ENCODE peak calls at places on chromosomes 6 and 20, in eight cellular contexts. One of them, this sample, is unnamed. For H3K4me1, the result is how much of the 10 kb centered on the place peaks cover.

GRCh38 chr20:25315418-25316210 is 67.7 kb downstream of the PYGB start:
- ATAC-seq in GM23338: no peak
- ATAC-seq in upper lobe of left lung: no peak
- ATAC-seq in HCT116: no peak
- ATAC-seq in Panc1: peak
- ATAC-seq in K562: no peak
- ATAC-seq in GM12878: no peak
- ATAC-seq in HepG2: no peak
- ATAC-seq in this sample: no peak

GRCh38 chr6:142784344-142784743 is 160.6 kb downstream of the HIVEP2 start:
- ATAC-seq in GM23338: no peak
- ATAC-seq in upper lobe of left lung: peak
- ATAC-seq in HCT116: no peak
- ATAC-seq in Panc1: no peak
- ATAC-seq in K562: no peak
- ATAC-seq in GM12878: peak
- ATAC-seq in HepG2: no peak
- ATAC-seq in this sample: peak

GRCh38 chr6:7727951-7728854 is 2.3 kb downstream of the BMP6 start:
- ATAC-seq in GM23338: peak
- ATAC-seq in upper lobe of left lung: peak
- ATAC-seq in HCT116: no peak
- ATAC-seq in Panc1: peak
- ATAC-seq in K562: no peak
- ATAC-seq in GM12878: no peak
- ATAC-seq in HepG2: peak
- ATAC-seq in this sample: no peak

GRCh38 chr20:31988430-31989015 is 20.6 kb downstream of the XKR7 start:
- ATAC-seq in GM23338: no peak
- ATAC-seq in upper lobe of left lung: no peak
- ATAC-seq in HCT116: no peak
- ATAC-seq in Panc1: peak
- ATAC-seq in K562: no peak
- ATAC-seq in GM12878: no peak
- ATAC-seq in HepG2: no peak
- ATAC-seq in this sample: no peak

GRCh38 chr20:62725596-62726268 is 17.1 kb downstream of the NTSR1 start:
- ATAC-seq in GM23338: no peak
- ATAC-seq in upper lobe of left lung: no peak
- ATAC-seq in HCT116: no peak
- ATAC-seq in Panc1: no peak
- ATAC-seq in K562: no peak
- ATAC-seq in GM12878: no peak
- ATAC-seq in HepG2: no peak
- ATAC-seq in this sample: no peak

GRCh38 chr6:99548706-99549105 is 19.8 kb downstream of the CCNC start:
- ATAC-seq in GM23338: no peak
- ATAC-seq in upper lobe of left lung: no peak
- ATAC-seq in HCT116: no peak
- ATAC-seq in Panc1: no peak
- ATAC-seq in K562: no peak
- ATAC-seq in GM12878: no peak
- ATAC-seq in HepG2: no peak
- ATAC-seq in this sample: no peak

GRCh38 chr6:37096025-37096424 is 73.9 kb upstream of the PIM1 start:
- ATAC-seq in GM23338: no peak
- ATAC-seq in upper lobe of left lung: peak
- ATAC-seq in HCT116: no peak
- ATAC-seq in Panc1: no peak
- ATAC-seq in K562: no peak
- ATAC-seq in GM12878: no peak
- ATAC-seq in HepG2: no peak
- ATAC-seq in this sample: no peak

GRCh38 chr6:89637960-89638319 is 607 bp downstream of the LYRM2 start:
- ATAC-seq in GM23338: no peak
- ATAC-seq in upper lobe of left lung: peak
- ATAC-seq in HCT116: peak
- ATAC-seq in Panc1: no peak
- ATAC-seq in K562: peak
- ATAC-seq in GM12878: peak
- ATAC-seq in HepG2: peak
- ATAC-seq in this sample: no peak

GRCh38 chr6:5090603-5091002 is 5.5 kb downstream of the PPP1R3G start:
- ATAC-seq in GM23338: no peak
- ATAC-seq in upper lobe of left lung: no peak
- ATAC-seq in HCT116: no peak
- ATAC-seq in Panc1: no peak
- ATAC-seq in K562: no peak
- ATAC-seq in GM12878: peak
- ATAC-seq in HepG2: peak
- ATAC-seq in this sample: no peak

GRCh38 chr6:149332602-149333311 is 15.2 kb downstream of the TAB2 start:
- ATAC-seq in GM23338: no peak
- ATAC-seq in upper lobe of left lung: no peak
- ATAC-seq in HCT116: no peak
- ATAC-seq in Panc1: peak
- ATAC-seq in K562: no peak
- ATAC-seq in GM12878: no peak
- ATAC-seq in HepG2: no peak
- ATAC-seq in this sample: no peak

GRCh38 chr6:72363844-72364740 is 257.8 kb upstream of the KCNQ5 start:
- ATAC-seq in GM23338: no peak
- ATAC-seq in upper lobe of left lung: peak
- ATAC-seq in HCT116: no peak
- ATAC-seq in Panc1: peak
- ATAC-seq in K562: no peak
- ATAC-seq in GM12878: no peak
- ATAC-seq in HepG2: no peak
- ATAC-seq in this sample: no peak

GRCh38 chr20:62825994-62826645 is 9.3 kb downstream of the COL9A3 start:
- ATAC-seq in GM23338: no peak
- ATAC-seq in upper lobe of left lung: no peak
- ATAC-seq in HCT116: no peak
- ATAC-seq in Panc1: no peak
- ATAC-seq in K562: no peak
- ATAC-seq in GM12878: peak
- ATAC-seq in HepG2: no peak
- ATAC-seq in this sample: no peak

GRCh38 chr6:140436023-140436811 is 1061.8 kb upstream of the CITED2 start:
- ATAC-seq in GM23338: peak
- ATAC-seq in upper lobe of left lung: no peak
- ATAC-seq in HCT116: no peak
- ATAC-seq in Panc1: no peak
- ATAC-seq in K562: no peak
- ATAC-seq in GM12878: no peak
- ATAC-seq in HepG2: no peak
- ATAC-seq in this sample: no peak

GRCh38 chr20:50915424-50915823 is 15.8 kb downstream of the ADNP start:
- ATAC-seq in GM23338: no peak
- ATAC-seq in upper lobe of left lung: no peak
- ATAC-seq in HCT116: no peak
- ATAC-seq in Panc1: no peak
- ATAC-seq in K562: no peak
- ATAC-seq in GM12878: no peak
- ATAC-seq in HepG2: no peak
- ATAC-seq in this sample: no peak

GRCh38 chr20:6994452-6994851 is 227.0 kb downstream of the BMP2 start:
- ATAC-seq in GM23338: no peak
- ATAC-seq in upper lobe of left lung: no peak
- ATAC-seq in HCT116: no peak
- ATAC-seq in Panc1: no peak
- ATAC-seq in K562: no peak
- ATAC-seq in GM12878: no peak
- ATAC-seq in HepG2: no peak
- ATAC-seq in this sample: peak

GRCh38 chr6:83708970-83709747 is at the start of gene SNAP91:
- ATAC-seq in GM23338: peak
- ATAC-seq in upper lobe of left lung: peak
- ATAC-seq in HCT116: no peak
- ATAC-seq in Panc1: peak
- ATAC-seq in K562: no peak
- ATAC-seq in GM12878: peak
- ATAC-seq in HepG2: peak
- ATAC-seq in this sample: peak

GRCh38 chr20:10511166-10511506 is 76.0 kb downstream of the SLX4IP start:
- ATAC-seq in GM23338: peak
- ATAC-seq in upper lobe of left lung: peak
- ATAC-seq in HCT116: peak
- ATAC-seq in Panc1: peak
- ATAC-seq in K562: peak
- ATAC-seq in GM12878: peak
- ATAC-seq in HepG2: peak
- ATAC-seq in this sample: peak

GRCh38 chr6:117534974-117535373 is 52.5 kb downstream of the DCBLD1 start:
- ATAC-seq in GM23338: no peak
- ATAC-seq in upper lobe of left lung: no peak
- ATAC-seq in HCT116: no peak
- ATAC-seq in Panc1: no peak
- ATAC-seq in K562: no peak
- ATAC-seq in GM12878: no peak
- ATAC-seq in HepG2: no peak
- ATAC-seq in this sample: no peak

GRCh38 chr6:117548797-117549301 is 53.5 kb downstream of the GOPC start:
- ATAC-seq in GM23338: no peak
- ATAC-seq in upper lobe of left lung: no peak
- ATAC-seq in HCT116: peak
- ATAC-seq in Panc1: peak
- ATAC-seq in K562: no peak
- ATAC-seq in GM12878: peak
- ATAC-seq in HepG2: no peak
- ATAC-seq in this sample: no peak

GRCh38 chr6:118679293-118679692 is 27.9 kb upstream of the CEP85L start:
- ATAC-seq in GM23338: no peak
- ATAC-seq in upper lobe of left lung: no peak
- ATAC-seq in HCT116: no peak
- ATAC-seq in Panc1: no peak
- ATAC-seq in K562: no peak
- ATAC-seq in GM12878: no peak
- ATAC-seq in HepG2: no peak
- ATAC-seq in this sample: no peak

GRCh38 chr6:134632034-134632433 is 314.1 kb upstream of the SGK1 start:
- ATAC-seq in GM23338: no peak
- ATAC-seq in upper lobe of left lung: peak
- ATAC-seq in HCT116: no peak
- ATAC-seq in Panc1: no peak
- ATAC-seq in K562: no peak
- ATAC-seq in GM12878: no peak
- ATAC-seq in HepG2: no peak
- ATAC-seq in this sample: no peak

GRCh38 chr6:13711726-13712484 is at the start of gene RANBP9:
- ATAC-seq in GM23338: peak
- ATAC-seq in upper lobe of left lung: peak
- ATAC-seq in HCT116: peak
- ATAC-seq in Panc1: peak
- ATAC-seq in K562: peak
- ATAC-seq in GM12878: peak
- ATAC-seq in HepG2: peak
- ATAC-seq in this sample: peak

GRCh38 chr6:13710552-13711383 is 867 bp downstream of the RANBP9 start:
- ATAC-seq in GM23338: peak
- ATAC-seq in upper lobe of left lung: no peak
- ATAC-seq in HCT116: peak
- ATAC-seq in Panc1: peak
- ATAC-seq in K562: peak
- ATAC-seq in GM12878: peak
- ATAC-seq in HepG2: peak
- ATAC-seq in this sample: no peak

GRCh38 chr6:13709698-13710551 is 1.7 kb downstream of the RANBP9 start:
- ATAC-seq in GM23338: no peak
- ATAC-seq in upper lobe of left lung: no peak
- ATAC-seq in HCT116: no peak
- ATAC-seq in Panc1: no peak
- ATAC-seq in K562: peak
- ATAC-seq in GM12878: peak
- ATAC-seq in HepG2: peak
- ATAC-seq in this sample: no peak

GRCh38 chr6:13711384-13711725 is 280 bp downstream of the RANBP9 start:
- ATAC-seq in GM23338: peak
- ATAC-seq in upper lobe of left lung: peak
- ATAC-seq in HCT116: peak
- ATAC-seq in Panc1: peak
- ATAC-seq in K562: peak
- ATAC-seq in GM12878: peak
- ATAC-seq in HepG2: peak
- ATAC-seq in this sample: peak

GRCh38 chr6:13712485-13712990 is 903 bp upstream of the RANBP9 start:
- ATAC-seq in GM23338: no peak
- ATAC-seq in upper lobe of left lung: peak
- ATAC-seq in HCT116: no peak
- ATAC-seq in Panc1: no peak
- ATAC-seq in K562: no peak
- ATAC-seq in GM12878: no peak
- ATAC-seq in HepG2: no peak
- ATAC-seq in this sample: no peak
- TF ChIP-seq POLR2AphosphoS5 in GM23338: no peak
- TF ChIP-seq POLR2AphosphoS5 in upper lobe of left lung: no peak
- TF ChIP-seq POLR2AphosphoS5 in HCT116: no peak
- TF ChIP-seq POLR2AphosphoS5 in Panc1: no peak
- TF ChIP-seq POLR2AphosphoS5 in K562: no peak
- TF ChIP-seq POLR2AphosphoS5 in GM12878: no peak
- TF ChIP-seq POLR2AphosphoS5 in HepG2: no peak
- TF ChIP-seq POLR2AphosphoS5 in this sample: no peak

DNA sequence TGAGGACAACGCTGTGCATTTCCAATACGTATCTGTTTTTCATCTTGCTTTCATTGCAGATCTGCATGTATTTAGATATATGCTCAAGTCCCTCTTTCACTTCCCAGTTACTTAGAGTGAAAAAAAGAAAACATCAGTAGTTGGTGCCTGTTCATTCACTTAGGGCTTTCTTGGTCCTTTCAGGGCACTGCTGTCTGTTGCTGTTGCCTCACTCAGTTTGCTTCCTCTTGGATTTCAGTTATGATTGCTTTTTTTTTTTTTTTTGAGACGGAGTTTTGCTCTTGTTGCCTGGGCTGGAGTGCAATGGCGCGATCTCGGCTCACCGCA is 19.3 kb downstream of the CARMIL1 start:
- ATAC-seq in GM23338: no peak
- ATAC-seq in upper lobe of left lung: no peak
- ATAC-seq in HCT116: no peak
- ATAC-seq in Panc1: no peak
- ATAC-seq in K562: no peak
- ATAC-seq in GM12878: peak
- ATAC-seq in HepG2: no peak
- ATAC-seq in this sample: no peak
- H3K4me1 ChIP-seq in GM23338: under half
- H3K4me1 ChIP-seq in upper lobe of left lung: under half
- H3K4me1 ChIP-seq in HCT116: under half
- H3K4me1 ChIP-seq in Panc1: under half
- H3K4me1 ChIP-seq in K562: under half
- H3K4me1 ChIP-seq in GM12878: under half
- H3K4me1 ChIP-seq in HepG2: under half
- H3K4me1 ChIP-seq in this sample: under half

GRCh38 chr6:85676086-85676729 is 33.5 kb upstream of the SYNCRIP start:
- ATAC-seq in GM23338: no peak
- ATAC-seq in upper lobe of left lung: no peak
- ATAC-seq in HCT116: no peak
- ATAC-seq in Panc1: no peak
- ATAC-seq in K562: no peak
- ATAC-seq in GM12878: no peak
- ATAC-seq in HepG2: no peak
- ATAC-seq in this sample: no peak
- TF ChIP-seq POLR2AphosphoS5 in GM23338: no peak
- TF ChIP-seq POLR2AphosphoS5 in upper lobe of left lung: no peak
- TF ChIP-seq POLR2AphosphoS5 in HCT116: peak
- TF ChIP-seq POLR2AphosphoS5 in Panc1: no peak
- TF ChIP-seq POLR2AphosphoS5 in K562: peak
- TF ChIP-seq POLR2AphosphoS5 in GM12878: no peak
- TF ChIP-seq POLR2AphosphoS5 in HepG2: no peak
- TF ChIP-seq POLR2AphosphoS5 in this sample: peak

GRCh38 chr20:44717986-44718385 is 2.8 kb downstream of the CCN5 start:
- ATAC-seq in GM23338: peak
- ATAC-seq in upper lobe of left lung: no peak
- ATAC-seq in HCT116: peak
- ATAC-seq in Panc1: no peak
- ATAC-seq in K562: peak
- ATAC-seq in GM12878: no peak
- ATAC-seq in HepG2: peak
- ATAC-seq in this sample: no peak
- H3K4me1 ChIP-seq in GM23338: under half
- H3K4me1 ChIP-seq in upper lobe of left lung: under half
- H3K4me1 ChIP-seq in HCT116: under half
- H3K4me1 ChIP-seq in Panc1: half or more
- H3K4me1 ChIP-seq in K562: under half
- H3K4me1 ChIP-seq in GM12878: under half
- H3K4me1 ChIP-seq in HepG2: under half
- H3K4me1 ChIP-seq in this sample: half or more

This sample was measured in gastroesophageal sphincter.